ENCODE peak calls at places on chromosomes 5 and 9, in four cellular contexts. B is uterus, Y is transverse colon, N is IMR-90. Z is an unnamed sample.

GRCh38 chr9:107147134-107147533 is 135.9 kb upstream of the RAD23B start:
- DNase-seq in B (no peak), Y (no peak), N (no peak), Z (no peak)

GRCh38 chr5:179438461-179438860 is 93.2 kb upstream of the ADAMTS2 start:
- DNase-seq in B (no peak), Y (no peak), N (no peak), Z (no peak)

GRCh38 chr5:9046756-9047481 is 499.0 kb downstream of the SEMA5A start:
- DNase-seq in B (no peak), Y (no peak), N (peak; percentile 99), Z (no peak)

GRCh38 chr9:108866001-108866420 is 3.9 kb downstream of the ACTL7A start:
- DNase-seq in B (no peak), Y (no peak), N (no peak), Z (no peak)

GRCh38 chr9:450561-450960 is 235.9 kb downstream of the DOCK8 start:
- DNase-seq in B (no peak), Y (no peak), N (no peak), Z (no peak)

GRCh38 chr5:31144364-31144763 is 49.1 kb upstream of the CDH6 start:
- DNase-seq in B (no peak), Y (no peak), N (no peak), Z (no peak)

GRCh38 chr5:147782053-147783028 is at the start of gene JAKMIP2:
- DNase-seq in B (peak; percentile 60), Y (peak; percentile 42), N (peak; percentile 1), Z (peak; percentile 62)

GRCh38 chr5:163252951-163253350 is 184.4 kb upstream of the CCNG1 start:
- DNase-seq in B (no peak), Y (no peak), N (no peak), Z (no peak)

GRCh38 chr9:95230046-95230445 is 87.5 kb downstream of the FANCC start:
- DNase-seq in B (no peak), Y (no peak), N (no peak), Z (no peak)

GRCh38 chr9:98635374-98635773 is 73.4 kb downstream of the GABBR2 start:
- DNase-seq in B (no peak), Y (no peak), N (peak; percentile 62), Z (no peak)

GRCh38 chr9:75855509-75855908 is 35.0 kb upstream of the PCSK5 start:
- DNase-seq in B (no peak), Y (peak; percentile 18), N (peak; percentile 4), Z (no peak)

GRCh38 chr5:32123058-32123805 is 50.9 kb downstream of the GOLPH3 start:
- DNase-seq in B (no peak), Y (no peak), N (peak; percentile 29), Z (no peak)

GRCh38 chr9:109771796-109772525 is 8.0 kb upstream of the PALM2AKAP2 start:
- DNase-seq in B (peak; percentile 43), Y (no peak), N (peak; percentile 64), Z (no peak)

GRCh38 chr5:43572357-43572756 is 15.5 kb upstream of the PAIP1 start:
- DNase-seq in B (no peak), Y (no peak), N (no peak), Z (no peak)

GRCh38 chr5:127423173-127423798 is 94.2 kb upstream of the PRRC1 start:
- DNase-seq in B (no peak), Y (no peak), N (no peak), Z (no peak)

GRCh38 chr9:131500939-131501541 is 1.7 kb upstream of the POMT1 start:
- DNase-seq in B (no peak), Y (no peak), N (peak; percentile 81), Z (no peak)

GRCh38 chr5:133458435-133458834 is 153.9 kb downstream of the FSTL4 start:
- DNase-seq in B (no peak), Y (no peak), N (no peak), Z (peak; percentile 13)

GRCh38 chr9:135610290-135611141 is 28.8 kb downstream of the GLT6D1 start:
- DNase-seq in B (no peak), Y (no peak), N (no peak), Z (no peak)

GRCh38 chr9:84671651-84672467 is 2.3 kb downstream of the NTRK2 start:
- DNase-seq in B (no peak), Y (no peak), N (no peak), Z (no peak)
- H3K27ac ChIP-seq in B (no peak overlapping the region), Y (no peak overlapping the region), N (no peak overlapping the region), Z (no peak overlapping the region)

DNA sequence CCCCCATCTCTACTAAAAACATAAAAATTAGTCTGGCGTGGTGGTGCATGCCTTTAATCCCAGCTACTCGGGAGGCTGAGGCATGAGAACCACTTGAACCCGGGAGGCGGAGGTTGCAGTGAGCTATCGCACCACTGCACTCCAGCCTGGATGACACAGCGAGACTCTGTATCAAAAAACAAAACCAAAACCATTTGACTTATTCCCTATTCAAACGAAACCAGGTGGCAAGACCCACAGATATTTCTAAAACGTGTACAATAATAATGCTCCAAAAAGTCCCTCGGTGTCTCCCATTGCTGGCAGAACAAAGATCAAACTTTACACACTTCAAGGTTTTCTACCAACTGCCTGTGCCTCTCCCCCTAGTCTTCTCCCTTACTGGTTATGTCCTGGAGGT is 29.8 kb downstream of the HMGCR start:
- DNase-seq in B (no peak), Y (no peak), N (no peak), Z (no peak)
- TF ChIP-seq POLR2A in B (no peak), Y (no peak), N (no peak), Z (no peak)

GRCh38 chr5:1799110-1799601 is 481 bp downstream of the MRPL36 start:
- DNase-seq in B (peak; percentile 21), Y (peak; percentile 15), N (peak; percentile 19), Z (no peak)
- H3K4me1 ChIP-seq in B (no peaks in the 10 kb centered on the region), Y (peaks cover 21% of the 10 kb centered on the region), N (peaks cover 18% of the 10 kb centered on the region), Z (peaks cover 4% of the 10 kb centered on the region)

GRCh38 chr9:35756743-35757526 is 2.9 kb upstream of the MSMP start:
- DNase-seq in B (peak; percentile 67), Y (peak; percentile 79), N (no peak), Z (peak; percentile 78)
- H3K27ac ChIP-seq in B (peak overlapping the region; percentile 86), Y (peak overlapping the region; percentile 97), N (no peak overlapping the region), Z (peak overlapping the region; percentile 96)

DNA sequence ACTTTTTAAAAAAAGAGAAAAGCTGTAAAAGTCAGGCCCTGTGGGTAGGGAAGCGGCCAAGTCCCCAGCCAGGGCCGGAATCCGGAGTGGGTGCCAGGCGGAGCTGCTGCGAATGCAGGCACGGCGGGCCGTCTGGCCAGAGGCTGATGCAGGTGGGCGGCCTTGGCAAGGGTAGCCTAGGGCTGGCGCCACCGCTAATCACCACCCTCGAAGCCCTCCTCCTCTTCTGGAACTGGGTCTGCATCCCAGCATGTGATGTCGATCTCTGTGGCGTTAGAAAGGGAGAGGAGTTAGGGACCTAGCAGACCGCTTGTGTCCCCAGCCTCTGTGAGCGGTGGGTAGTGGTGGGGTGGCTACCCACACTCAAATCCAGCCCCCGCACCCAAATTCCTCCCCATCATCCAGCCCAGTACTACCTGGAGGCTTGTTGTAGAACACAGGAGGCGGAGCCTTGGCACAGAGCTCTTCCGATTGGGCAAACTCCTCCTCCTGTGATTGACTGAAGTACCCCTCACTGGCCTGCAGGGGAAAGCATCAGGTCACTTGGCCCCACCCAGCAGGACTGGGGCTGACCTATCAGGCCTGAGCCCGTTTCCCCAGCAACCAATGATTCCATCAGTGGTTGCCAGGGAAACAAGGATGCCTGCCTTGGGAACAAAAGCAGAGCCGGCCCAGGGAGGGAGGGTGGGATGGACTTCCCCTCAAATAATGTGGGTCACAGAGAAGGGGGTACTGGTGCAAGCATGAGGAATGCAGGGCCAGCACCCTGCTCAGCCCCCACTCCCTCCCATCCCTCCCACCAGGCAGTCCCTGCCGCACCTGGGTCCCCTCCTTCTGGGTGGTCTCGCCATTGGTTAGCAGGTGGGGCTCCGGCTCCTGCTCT is 10.9 kb downstream of the PRR7 start:
- DNase-seq in B (peak; percentile 84), Y (peak; percentile 76), N (peak; percentile 97), Z (peak; percentile 85)
- TF ChIP-seq POLR2A in B (no peak), Y (no peak), N (no peak), Z (no peak)

GRCh38 chr9:34252016-34252415 is 73.2 kb downstream of the UBAP1 start:
- DNase-seq in B (no peak), Y (no peak), N (no peak), Z (no peak)

GRCh38 chr9:34249274-34249673 is 70.4 kb downstream of the UBAP1 start:
- DNase-seq in B (no peak), Y (no peak), N (no peak), Z (no peak)

GRCh38 chr9:34252670-34253459 is 74.0 kb downstream of the UBAP1 start:
- DNase-seq in B (peak; percentile 72), Y (no peak), N (peak; percentile 54), Z (peak; percentile 66)

GRCh38 chr9:34253460-34253837 is 74.6 kb downstream of the UBAP1 start:
- DNase-seq in B (peak; percentile 37), Y (no peak), N (peak; percentile 70), Z (no peak)

GRCh38 chr9:34250721-34251120 is 71.9 kb downstream of the UBAP1 start:
- DNase-seq in B (no peak), Y (no peak), N (no peak), Z (no peak)
- H3K4me1 ChIP-seq in B (peaks cover 10% of the 10 kb centered on the region), Y (no peaks in the 10 kb centered on the region), N (peaks cover 25% of the 10 kb centered on the region), Z (no peaks in the 10 kb centered on the region)

GRCh38 chr5:95446009-95446408 is 54.8 kb downstream of the FAM81B start:
- DNase-seq in B (no peak), Y (no peak), N (peak; percentile 40), Z (no peak)

GRCh38 chr5:95446560-95447221 is 55.5 kb downstream of the FAM81B start:
- DNase-seq in B (no peak), Y (no peak), N (peak; percentile 7), Z (no peak)

GRCh38 chr5:95445442-95445841 is 54.3 kb downstream of the FAM81B start:
- DNase-seq in B (no peak), Y (no peak), N (no peak), Z (no peak)

GRCh38 chr5:95449460-95449859 is 58.3 kb downstream of the FAM81B start:
- DNase-seq in B (no peak), Y (no peak), N (no peak), Z (no peak)

GRCh38 chr5:95448836-95449235 is 57.7 kb downstream of the FAM81B start:
- DNase-seq in B (no peak), Y (no peak), N (no peak), Z (no peak)
- H3K27ac ChIP-seq in B (no peak overlapping the region), Y (no peak overlapping the region), N (no peak overlapping the region), Z (no peak overlapping the region)

Z was measured in Peyer's patch.